ENCODE peak calls at places on chromosome 18, in seven cellular contexts. One of them, this sample, is unnamed.

GRCh38 chr18:62596145-62597005 is 73.5 kb downstream of the ZCCHC2 start:
- DNase-seq in H1: peak; percentile 73
- DNase-seq in IMR-90: no peak
- DNase-seq in mesendoderm: no peak
- DNase-seq in neuronal stem cell: no peak
- DNase-seq in H9: no peak
- DNase-seq in mesenchymal stem cell: peak; percentile 22
- DNase-seq in this sample: peak; percentile 26

GRCh38 chr18:21264651-21265050 is 22.6 kb downstream of the GREB1L start:
- DNase-seq in H9: no peak
- DNase-seq in neuronal stem cell: peak; percentile 79
- DNase-seq in IMR-90: no peak
- DNase-seq in mesendoderm: peak; percentile 25
- DNase-seq in mesenchymal stem cell: no peak
- DNase-seq in H1: no peak
- DNase-seq in this sample: no peak

GRCh38 chr18:26863122-26863879 is 2.2 kb downstream of the AQP4 start:
- DNase-seq in mesendoderm: peak; percentile 65
- DNase-seq in IMR-90: no peak
- DNase-seq in neuronal stem cell: no peak
- DNase-seq in H9: peak; percentile 77
- DNase-seq in H1: peak; percentile 78
- DNase-seq in mesenchymal stem cell: no peak
- DNase-seq in this sample: no peak

GRCh38 chr18:55320399-55321255 is 267.4 kb downstream of the TCF4 start:
- DNase-seq in neuronal stem cell: no peak
- DNase-seq in IMR-90: peak; percentile 48
- DNase-seq in H9: no peak
- DNase-seq in mesenchymal stem cell: peak; percentile 29
- DNase-seq in H1: no peak
- DNase-seq in mesendoderm: no peak
- DNase-seq in this sample: no peak

GRCh38 chr18:61549411-61549810 is 216.2 kb downstream of the CDH20 start:
- DNase-seq in H9: no peak
- DNase-seq in mesenchymal stem cell: no peak
- DNase-seq in IMR-90: no peak
- DNase-seq in neuronal stem cell: no peak
- DNase-seq in mesendoderm: peak; percentile 50
- DNase-seq in H1: no peak
- DNase-seq in this sample: peak; percentile 26

GRCh38 chr18:36296591-36297418 is 708 bp upstream of the FHOD3 start:
- DNase-seq in mesendoderm: peak; percentile 81
- DNase-seq in neuronal stem cell: peak; percentile 59
- DNase-seq in IMR-90: peak; percentile 77
- DNase-seq in mesenchymal stem cell: peak; percentile 49
- DNase-seq in H9: peak; percentile 86
- DNase-seq in H1: peak; percentile 87
- DNase-seq in this sample: peak; percentile 69

GRCh38 chr18:2906522-2907458 is 60.0 kb downstream of the EMILIN2 start:
- DNase-seq in mesendoderm: peak; percentile 47
- DNase-seq in H9: peak; percentile 46
- DNase-seq in mesenchymal stem cell: peak; percentile 49
- DNase-seq in IMR-90: no peak
- DNase-seq in H1: peak; percentile 77
- DNase-seq in neuronal stem cell: no peak
- DNase-seq in this sample: no peak

GRCh38 chr18:54983041-54983686 is 23.9 kb upstream of the CCDC68 start:
- DNase-seq in H9: no peak
- DNase-seq in neuronal stem cell: peak; percentile 29
- DNase-seq in H1: no peak
- DNase-seq in mesenchymal stem cell: peak; percentile 85
- DNase-seq in mesendoderm: peak; percentile 60
- DNase-seq in IMR-90: peak; percentile 76
- DNase-seq in this sample: peak; percentile 94

GRCh38 chr18:75041586-75041985 is 167.4 kb downstream of the PTGR3 start:
- DNase-seq in H9: no peak
- DNase-seq in neuronal stem cell: no peak
- DNase-seq in mesenchymal stem cell: peak; percentile 12
- DNase-seq in H1: no peak
- DNase-seq in mesendoderm: no peak
- DNase-seq in IMR-90: peak; percentile 50
- DNase-seq in this sample: no peak

GRCh38 chr18:68498185-68498584 is 216.7 kb downstream of the TMX3 start:
- DNase-seq in IMR-90: no peak
- DNase-seq in neuronal stem cell: no peak
- DNase-seq in mesenchymal stem cell: peak; percentile 10
- DNase-seq in mesendoderm: peak; percentile 68
- DNase-seq in H9: no peak
- DNase-seq in H1: no peak
- DNase-seq in this sample: no peak

GRCh38 chr18:2354292-2354691 is 217.0 kb downstream of the METTL4 start:
- DNase-seq in neuronal stem cell: no peak
- DNase-seq in H1: no peak
- DNase-seq in mesenchymal stem cell: no peak
- DNase-seq in IMR-90: no peak
- DNase-seq in H9: no peak
- DNase-seq in mesendoderm: no peak
- DNase-seq in this sample: no peak

GRCh38 chr18:61047794-61048193 is 285.4 kb upstream of the CDH20 start:
- DNase-seq in IMR-90: no peak
- DNase-seq in H1: no peak
- DNase-seq in mesendoderm: no peak
- DNase-seq in H9: no peak
- DNase-seq in neuronal stem cell: no peak
- DNase-seq in mesenchymal stem cell: no peak
- DNase-seq in this sample: no peak

GRCh38 chr18:8657873-8658521 is 47.4 kb upstream of the MTCL1 start:
- DNase-seq in H9: peak; percentile 44
- DNase-seq in neuronal stem cell: peak; percentile 23
- DNase-seq in mesendoderm: peak; percentile 71
- DNase-seq in H1: no peak
- DNase-seq in mesenchymal stem cell: no peak
- DNase-seq in IMR-90: peak; percentile 32
- DNase-seq in this sample: no peak

GRCh38 chr18:54159916-54160315 is 64.6 kb downstream of the MBD2 start:
- DNase-seq in IMR-90: no peak
- DNase-seq in H9: no peak
- DNase-seq in mesenchymal stem cell: no peak
- DNase-seq in H1: no peak
- DNase-seq in mesendoderm: no peak
- DNase-seq in neuronal stem cell: no peak
- DNase-seq in this sample: no peak

GRCh38 chr18:75489493-75490190 is 62.1 kb upstream of the SMIM21 start:
- DNase-seq in mesendoderm: no peak
- DNase-seq in H9: no peak
- DNase-seq in H1: no peak
- DNase-seq in IMR-90: peak; percentile 98
- DNase-seq in mesenchymal stem cell: peak; percentile 91
- DNase-seq in neuronal stem cell: no peak
- DNase-seq in this sample: peak; percentile 86

GRCh38 chr18:51724790-51725721 is 527.6 kb upstream of the MEX3C start:
- DNase-seq in IMR-90: no peak
- DNase-seq in H9: no peak
- DNase-seq in mesenchymal stem cell: no peak
- DNase-seq in neuronal stem cell: no peak
- DNase-seq in mesendoderm: peak; percentile 8
- DNase-seq in H1: no peak
- DNase-seq in this sample: no peak

GRCh38 chr18:64668563-64668962 is 519.7 kb upstream of the LINC00305 start:
- DNase-seq in mesenchymal stem cell: no peak
- DNase-seq in H9: no peak
- DNase-seq in neuronal stem cell: no peak
- DNase-seq in IMR-90: no peak
- DNase-seq in H1: no peak
- DNase-seq in mesendoderm: peak; percentile 11
- DNase-seq in this sample: no peak

GRCh38 chr18:12046046-12046750 is 47.4 kb upstream of the ANKRD62 start:
- DNase-seq in H1: no peak
- DNase-seq in mesenchymal stem cell: no peak
- DNase-seq in IMR-90: no peak
- DNase-seq in H9: no peak
- DNase-seq in mesendoderm: no peak
- DNase-seq in neuronal stem cell: no peak
- DNase-seq in this sample: no peak

GRCh38 chr18:63508634-63509033 is 31.9 kb downstream of the SERPINB5 start:
- DNase-seq in mesenchymal stem cell: no peak
- DNase-seq in IMR-90: no peak
- DNase-seq in neuronal stem cell: no peak
- DNase-seq in H9: no peak
- DNase-seq in mesendoderm: no peak
- DNase-seq in H1: no peak
- DNase-seq in this sample: no peak

GRCh38 chr18:69590150-69590549 is 189.5 kb downstream of the DOK6 start:
- DNase-seq in mesendoderm: no peak
- DNase-seq in neuronal stem cell: no peak
- DNase-seq in mesenchymal stem cell: no peak
- DNase-seq in IMR-90: peak; percentile 11
- DNase-seq in H1: no peak
- DNase-seq in H9: no peak
- DNase-seq in this sample: no peak
- H3K23ac ChIP-seq in mesendoderm: no peak overlapping the region
- H3K23ac ChIP-seq in neuronal stem cell: no peak overlapping the region
- H3K23ac ChIP-seq in mesenchymal stem cell: no peak overlapping the region
- H3K23ac ChIP-seq in IMR-90: no peak overlapping the region
- H3K23ac ChIP-seq in H1: no peak overlapping the region
- H3K23ac ChIP-seq in H9: no peak overlapping the region
- H3K23ac ChIP-seq in this sample: no peak overlapping the region

GRCh38 chr18:77056399-77057015 is 76.1 kb downstream of the MBP start:
- DNase-seq in mesendoderm: peak; percentile 76
- DNase-seq in neuronal stem cell: no peak
- DNase-seq in IMR-90: no peak
- DNase-seq in mesenchymal stem cell: peak; percentile 54
- DNase-seq in H1: no peak
- DNase-seq in H9: no peak
- DNase-seq in this sample: no peak

GRCh38 chr18:77057043-77057442 is 75.5 kb downstream of the MBP start:
- DNase-seq in neuronal stem cell: no peak
- DNase-seq in mesendoderm: no peak
- DNase-seq in mesenchymal stem cell: no peak
- DNase-seq in H9: no peak
- DNase-seq in IMR-90: no peak
- DNase-seq in H1: no peak
- DNase-seq in this sample: no peak

GRCh38 chr18:77055429-77056310 is 76.9 kb downstream of the MBP start:
- DNase-seq in mesendoderm: no peak
- DNase-seq in H9: no peak
- DNase-seq in mesenchymal stem cell: peak; percentile 56
- DNase-seq in IMR-90: peak; percentile 58
- DNase-seq in neuronal stem cell: no peak
- DNase-seq in H1: no peak
- DNase-seq in this sample: no peak

GRCh38 chr18:77059294-77059916 is 73.2 kb downstream of the MBP start:
- DNase-seq in neuronal stem cell: no peak
- DNase-seq in mesenchymal stem cell: peak; percentile 65
- DNase-seq in IMR-90: peak; percentile 76
- DNase-seq in H9: peak; percentile 56
- DNase-seq in H1: no peak
- DNase-seq in mesendoderm: peak; percentile 81
- DNase-seq in this sample: peak; percentile 74

DNA sequence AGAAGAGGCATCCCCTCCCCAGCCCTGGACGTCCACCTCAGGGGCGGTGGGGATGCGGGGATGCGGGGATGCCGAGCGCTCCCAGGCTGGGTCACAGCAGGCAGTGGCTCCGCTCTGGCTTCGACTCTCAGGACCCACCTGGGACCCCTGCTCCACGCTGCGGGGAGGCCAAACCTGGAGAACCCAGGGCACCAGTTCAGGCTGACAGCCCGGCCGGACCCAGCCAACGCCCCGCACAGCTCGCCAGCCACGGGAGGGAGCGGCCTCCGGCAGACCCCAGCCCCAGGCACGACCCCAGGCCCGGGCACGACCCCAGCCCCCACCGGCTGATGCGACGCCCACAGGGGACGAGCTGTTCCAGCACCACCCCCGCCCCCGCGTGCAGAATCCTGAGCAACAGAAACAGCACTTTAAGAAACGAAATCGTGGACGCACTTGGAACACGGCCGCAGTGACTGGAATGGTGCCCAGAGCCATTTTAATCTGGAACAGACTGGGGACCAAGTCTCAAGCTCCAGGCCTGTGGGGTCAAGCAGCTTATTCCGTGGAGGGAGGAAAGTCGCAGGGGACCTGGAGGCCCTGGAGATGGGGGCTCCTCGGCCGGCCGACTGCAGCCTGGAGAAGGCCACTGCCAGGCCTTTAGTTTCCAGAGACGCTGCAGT is 74.3 kb downstream of the MBP start:
- DNase-seq in IMR-90: no peak
- DNase-seq in neuronal stem cell: no peak
- DNase-seq in mesenchymal stem cell: no peak
- DNase-seq in H1: no peak
- DNase-seq in mesendoderm: no peak
- DNase-seq in H9: no peak
- DNase-seq in this sample: no peak
- H2AK5ac ChIP-seq in IMR-90: no peak overlapping the region
- H2AK5ac ChIP-seq in neuronal stem cell: no peak overlapping the region
- H2AK5ac ChIP-seq in mesenchymal stem cell: peak overlapping the region; percentile 61
- H2AK5ac ChIP-seq in H1: no peak overlapping the region
- H2AK5ac ChIP-seq in mesendoderm: no peak overlapping the region
- H2AK5ac ChIP-seq in H9: no peak overlapping the region
- H2AK5ac ChIP-seq in this sample: no peak overlapping the region

DNA sequence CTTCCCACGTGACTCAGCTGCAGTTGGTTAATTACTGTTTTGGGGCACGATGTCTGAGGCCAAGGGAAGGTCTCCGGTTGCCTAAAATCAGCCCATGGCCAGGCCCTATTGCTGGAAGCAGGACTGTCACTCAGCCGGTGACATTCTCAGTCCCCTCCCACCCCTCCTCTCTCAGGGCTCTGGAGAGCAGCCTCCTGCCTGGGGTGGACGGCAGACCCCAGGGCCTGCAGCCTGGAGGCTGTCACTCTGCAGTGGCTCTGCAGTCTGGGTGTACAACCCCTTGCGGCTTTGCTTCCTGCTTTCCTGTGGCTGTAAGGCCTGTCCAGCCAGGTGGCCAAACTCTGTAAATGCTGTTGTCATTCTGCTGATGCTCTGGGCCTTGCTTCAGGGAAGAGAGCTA is 32.8 kb downstream of the ZBTB7C start:
- DNase-seq in H9: peak; percentile 64
- DNase-seq in neuronal stem cell: peak; percentile 31
- DNase-seq in IMR-90: no peak
- DNase-seq in H1: no peak
- DNase-seq in mesendoderm: peak; percentile 54
- DNase-seq in mesenchymal stem cell: no peak
- DNase-seq in this sample: no peak
- H3K23ac ChIP-seq in H9: no peak overlapping the region
- H3K23ac ChIP-seq in neuronal stem cell: no peak overlapping the region
- H3K23ac ChIP-seq in IMR-90: no peak overlapping the region
- H3K23ac ChIP-seq in H1: no peak overlapping the region
- H3K23ac ChIP-seq in mesendoderm: no peak overlapping the region
- H3K23ac ChIP-seq in mesenchymal stem cell: no peak overlapping the region
- H3K23ac ChIP-seq in this sample: no peak overlapping the region

DNA sequence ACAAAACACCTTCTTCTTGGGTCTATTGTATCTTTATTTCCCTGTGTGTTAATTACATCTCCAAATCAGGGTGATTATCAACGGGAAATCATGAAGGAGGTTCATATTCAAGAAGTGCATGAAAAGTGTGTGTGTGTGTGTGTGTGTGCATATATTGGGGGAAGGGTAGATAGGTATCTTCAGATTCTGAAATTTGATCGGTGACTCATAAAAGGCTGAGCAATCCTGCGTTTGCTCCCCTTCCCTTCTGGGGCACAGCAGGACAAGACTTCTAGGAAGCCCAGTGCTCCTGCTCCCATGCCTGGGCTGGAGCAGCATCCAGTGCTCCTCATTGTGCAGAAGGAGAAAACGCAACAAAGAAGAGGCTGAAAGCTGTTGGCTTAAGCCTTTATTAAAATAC is 25.8 kb downstream of the MC5R start:
- DNase-seq in H1: no peak
- DNase-seq in IMR-90: no peak
- DNase-seq in mesenchymal stem cell: no peak
- DNase-seq in mesendoderm: no peak
- DNase-seq in neuronal stem cell: no peak
- DNase-seq in H9: no peak
- DNase-seq in this sample: no peak
- H2AK5ac ChIP-seq in H1: no peak overlapping the region
- H2AK5ac ChIP-seq in IMR-90: no peak overlapping the region
- H2AK5ac ChIP-seq in mesenchymal stem cell: no peak overlapping the region
- H2AK5ac ChIP-seq in mesendoderm: no peak overlapping the region
- H2AK5ac ChIP-seq in neuronal stem cell: no peak overlapping the region
- H2AK5ac ChIP-seq in H9: no peak overlapping the region
- H2AK5ac ChIP-seq in this sample: no peak overlapping the region

This sample was measured in trophoblast cell.